ENCODE peak calls at places on chromosomes 13 and 19, in seven cellular contexts. W is breast epithelium, M is SK-N-SH, H is foreskin fibroblast, S is GM12865, X is HFFc6, O is fibroblast of lung. U is an unnamed sample.

GRCh38 chr19:619286-620002 is 13.9 kb downstream of the POLRMT start:
- DNase-seq in W (no peak), M (no peak), H (no peak), S (no peak), X (no peak), O (no peak), U (no peak)

GRCh38 chr13:76634431-76635191 is 251.6 kb downstream of the KCTD12 start:
- DNase-seq in W (no peak), M (no peak), H (no peak), S (peak; percentile 45), X (no peak), O (no peak), U (no peak)

GRCh38 chr19:49413348-49413747 is 9.9 kb downstream of the PTH2 start:
- DNase-seq in W (no peak), M (peak; percentile 74), H (peak; percentile 66), S (no peak), X (no peak), O (peak; percentile 8), U (no peak)

GRCh38 chr19:46967578-46968018 is 52.0 kb upstream of the NPAS1 start:
- DNase-seq in W (peak; percentile 49), M (no peak), H (no peak), S (peak; percentile 19), X (no peak), O (no peak), U (peak; percentile 75)

GRCh38 chr13:31631071-31631470 is 108.3 kb upstream of the RXFP2 start:
- DNase-seq in W (no peak), M (no peak), H (peak; percentile 39), S (no peak), X (no peak), O (no peak), U (no peak)

GRCh38 chr13:98972627-98973026 is 5.2 kb downstream of the DOCK9 start:
- DNase-seq in W (no peak), M (no peak), H (peak; percentile 48), S (no peak), X (peak; percentile 85), O (no peak), U (no peak)

GRCh38 chr13:110950819-110951570 is 36.1 kb upstream of the ANKRD10 start:
- DNase-seq in W (no peak), M (no peak), H (no peak), S (no peak), X (no peak), O (no peak), U (no peak)

GRCh38 chr13:23551213-23552008 is 18.8 kb upstream of the TNFRSF19 start:
- DNase-seq in W (no peak), M (no peak), H (no peak), S (peak; percentile 63), X (no peak), O (no peak), U (no peak)

GRCh38 chr13:36512771-36513170 is 80.5 kb downstream of the CCNA1 start:
- DNase-seq in W (no peak), M (no peak), H (no peak), S (no peak), X (no peak), O (no peak), U (no peak)

GRCh38 chr13:89393758-89394157 is 1722.6 kb downstream of the SLITRK5 start:
- DNase-seq in W (no peak), M (no peak), H (no peak), S (no peak), X (no peak), O (no peak), U (no peak)

GRCh38 chr13:32381539-32381938 is 46.4 kb downstream of the N4BP2L1 start:
- DNase-seq in W (no peak), M (peak; percentile 9), H (peak; percentile 30), S (peak; percentile 45), X (peak; percentile 30), O (peak; percentile 61), U (no peak)

GRCh38 chr13:89930861-89931260 is 1416.6 kb upstream of the MIR17HG start:
- DNase-seq in W (no peak), M (no peak), H (no peak), S (no peak), X (no peak), O (no peak), U (no peak)

GRCh38 chr13:34886987-34887386 is 55.1 kb upstream of the NBEA start:
- DNase-seq in W (no peak), M (no peak), H (peak; percentile 55), S (no peak), X (no peak), O (no peak), U (no peak)

GRCh38 chr13:32881074-32881791 is 135.0 kb upstream of the KL start:
- DNase-seq in W (no peak), M (no peak), H (peak; percentile 38), S (no peak), X (peak; percentile 60), O (peak; percentile 77), U (peak; percentile 47)

GRCh38 chr19:55091955-55092354 is 16.3 kb downstream of the EPS8L1 start:
- DNase-seq in W (no peak), M (peak; percentile 81), H (no peak), S (no peak), X (no peak), O (no peak), U (no peak)

GRCh38 chr13:67229438-67230242 is 496 bp downstream of the PCDH9 start:
- DNase-seq in W (no peak), M (peak; percentile 16), H (no peak), S (no peak), X (no peak), O (peak; percentile 20), U (no peak)

GRCh38 chr19:15564534-15565168 is 50.4 kb upstream of the CYP4F8 start:
- DNase-seq in W (no peak), M (no peak), H (no peak), S (no peak), X (no peak), O (no peak), U (no peak)

GRCh38 chr19:42115219-42115618 is 17.0 kb downstream of the POU2F2 start:
- DNase-seq in W (no peak), M (no peak), H (peak; percentile 76), S (no peak), X (peak; percentile 34), O (peak; percentile 51), U (no peak)

GRCh38 chr19:4379383-4380253 is 20.7 kb downstream of the SH3GL1 start:
- DNase-seq in W (peak; percentile 91), M (peak; percentile 18), H (no peak), S (peak; percentile 72), X (no peak), O (no peak), U (peak; percentile 82)

DNA sequence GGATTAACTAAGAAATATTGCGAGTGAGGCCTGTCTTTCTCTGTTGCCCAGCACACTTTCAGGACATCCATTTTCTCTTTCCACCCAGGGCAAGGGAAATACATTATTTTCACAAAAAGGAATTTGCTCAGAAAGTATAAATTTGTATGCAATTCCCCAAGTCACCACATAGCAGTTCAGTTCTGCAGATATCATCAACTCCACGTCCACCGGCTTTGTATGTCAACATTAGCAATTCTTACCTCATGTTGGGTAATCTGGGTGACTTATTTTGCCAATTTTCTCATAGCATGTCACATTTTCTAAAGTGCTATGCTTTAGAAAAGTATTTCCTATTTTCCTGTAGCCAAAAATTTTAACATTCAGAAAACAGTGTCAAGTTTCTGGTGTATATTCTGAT is 501.8 kb downstream of the EFNB2 start:
- DNase-seq in W (no peak), M (no peak), H (peak; percentile 77), S (no peak), X (peak; percentile 19), O (peak; percentile 81), U (no peak)
- TF ChIP-seq CTCF in W (no peak), M (peak; percentile 47), H (peak; percentile 27), S (peak; percentile 0), X (peak; percentile 71), O (peak; percentile 33), U (no peak)

DNA sequence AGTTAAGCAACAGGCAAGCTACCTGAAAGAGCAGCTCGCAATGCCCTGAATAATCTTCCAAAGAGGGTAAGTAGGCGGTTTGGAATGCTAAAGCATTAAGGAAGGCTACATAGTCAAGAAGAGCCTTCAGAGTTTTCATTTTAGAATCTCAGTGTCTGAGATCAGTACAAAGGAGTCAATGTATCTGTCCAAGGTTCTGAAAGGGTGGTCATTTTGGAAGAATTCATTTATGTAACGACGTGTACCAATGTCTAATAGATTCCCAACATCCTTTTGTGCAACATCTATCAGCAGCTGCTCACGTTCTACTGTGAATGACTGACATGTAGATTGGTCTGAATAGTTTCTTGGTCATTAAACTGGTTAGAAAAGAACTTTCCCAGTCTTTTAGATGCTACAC is 15.2 kb downstream of the ZNF665 start:
- DNase-seq in W (no peak), M (no peak), H (peak; percentile 19), S (no peak), X (no peak), O (no peak), U (no peak)
- TF ChIP-seq CTCF in W (no peak), M (no peak), H (no peak), S (no peak), X (no peak), O (no peak), U (no peak)

DNA sequence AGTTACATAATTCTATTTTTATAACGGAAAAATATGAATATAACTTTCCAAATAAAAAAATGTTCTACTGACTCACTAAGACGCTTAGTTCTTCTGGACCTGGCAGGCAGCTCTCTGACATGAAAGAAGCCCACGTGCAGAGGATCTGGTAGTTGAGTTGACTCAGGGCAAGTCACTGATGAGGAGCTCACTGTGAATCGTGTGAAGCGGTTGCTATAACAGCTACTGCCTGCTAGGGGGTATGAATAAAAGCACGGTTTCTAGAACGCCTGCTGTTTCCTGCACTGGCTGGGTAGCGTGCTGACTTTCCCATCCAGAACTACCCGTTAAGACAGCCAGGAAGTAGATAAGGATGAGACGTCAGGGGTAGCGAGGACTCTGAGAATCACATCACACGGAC is 54.7 kb upstream of the WASF3 start:
- DNase-seq in W (no peak), M (no peak), H (peak; percentile 64), S (peak; percentile 26), X (peak; percentile 31), O (peak; percentile 68), U (no peak)
- TF ChIP-seq CTCF in W (no peak), M (no peak), H (peak; percentile 11), S (no peak), X (no peak), O (peak; percentile 36), U (no peak)

DNA sequence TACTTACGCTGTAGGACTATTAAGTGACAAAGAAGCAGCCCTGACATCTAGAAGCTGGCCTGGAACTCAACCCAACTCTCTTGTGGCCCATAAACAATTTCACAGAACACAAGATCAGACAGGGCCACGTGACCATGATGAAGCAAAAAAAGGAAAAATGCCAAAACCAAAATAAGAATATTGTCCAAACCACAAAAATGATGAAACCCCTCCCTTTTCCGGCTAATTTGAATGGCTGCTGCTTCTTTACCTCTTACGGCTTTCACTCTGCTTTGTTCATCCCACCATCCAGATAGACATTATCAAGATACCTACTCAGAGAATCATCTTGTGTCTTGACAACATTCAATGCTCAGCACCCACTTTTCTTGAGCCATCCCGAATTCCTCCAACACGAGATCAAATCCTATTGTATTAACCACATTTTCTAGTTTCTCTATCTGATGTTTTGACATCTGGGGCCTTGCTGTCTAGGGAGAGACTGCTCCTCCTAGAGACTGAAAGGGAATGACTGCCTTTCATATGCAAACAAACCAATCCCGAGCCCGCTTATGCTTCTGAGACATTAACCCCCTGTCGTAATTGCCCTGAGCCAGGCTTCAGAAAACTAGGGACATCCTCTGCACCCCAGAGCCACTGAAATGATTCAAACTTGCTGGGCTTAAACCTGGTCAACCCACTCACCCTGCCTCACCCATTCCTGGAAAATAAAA is 186.3 kb downstream of the TDRD3 start:
- DNase-seq in W (no peak), M (no peak), H (peak; percentile 14), S (no peak), X (peak; percentile 9), O (peak; percentile 59), U (no peak)
- TF ChIP-seq CTCF in W (no peak), M (no peak), H (no peak), S (no peak), X (peak; percentile 14), O (peak; percentile 46), U (no peak)